ENCODE peak calls at places on chromosomes 12 and 14, in five cellular contexts. N is RWPE1, W is HEK293T, F is psoas muscle, O is dorsolateral prefrontal cortex. Y is an unnamed sample.

GRCh38 chr12:16606201-16606849 is 363 bp upstream of the LMO3 start:
- DNase-seq in N (no peak), W (peak; percentile 29), F (no peak), O (peak; percentile 55), Y (peak; percentile 38)

GRCh38 chr12:49091836-49092085 is 2.8 kb downstream of the DHH start:
- DNase-seq in N (no peak), W (no peak), F (no peak), O (no peak), Y (no peak)

GRCh38 chr12:15700595-15700994 is 88.6 kb downstream of the EPS8 start:
- DNase-seq in N (peak; percentile 56), W (no peak), F (no peak), O (no peak), Y (no peak)

GRCh38 chr14:21070610-21071224 is 613 bp downstream of the ARHGEF40 start:
- DNase-seq in N (peak; percentile 14), W (no peak), F (peak; percentile 44), O (no peak), Y (peak; percentile 49)

GRCh38 chr14:67837011-67837624 is 17.5 kb downstream of the RAD51B start:
- DNase-seq in N (peak; percentile 35), W (peak; percentile 18), F (no peak), O (no peak), Y (no peak)

GRCh38 chr12:90015228-90015627 is 306.6 kb upstream of the ATP2B1 start:
- DNase-seq in N (no peak), W (no peak), F (no peak), O (no peak), Y (no peak)

GRCh38 chr12:3313655-3314305 is 177.2 kb upstream of the PRMT8 start:
- DNase-seq in N (peak; percentile 17), W (peak; percentile 41), F (no peak), O (peak; percentile 41), Y (no peak)

GRCh38 chr14:97074456-97074855 is 277.3 kb downstream of the VRK1 start:
- DNase-seq in N (no peak), W (no peak), F (no peak), O (no peak), Y (no peak)

GRCh38 chr12:124440841-124441381 is 126.5 kb downstream of the NCOR2 start:
- DNase-seq in N (no peak), W (no peak), F (no peak), O (no peak), Y (no peak)

GRCh38 chr12:112677050-112677765 is 114.3 kb upstream of the RPH3A start:
- DNase-seq in N (no peak), W (no peak), F (no peak), O (no peak), Y (no peak)

GRCh38 chr14:67411820-67412421 is at the start of gene PLEK2:
- DNase-seq in N (peak; percentile 84), W (no peak), F (peak; percentile 42), O (no peak), Y (no peak)

GRCh38 chr14:77086017-77086727 is 11.9 kb upstream of the CIPC start:
- DNase-seq in N (peak; percentile 50), W (no peak), F (no peak), O (no peak), Y (no peak)

GRCh38 chr12:11834925-11835324 is 185.5 kb downstream of the ETV6 start:
- DNase-seq in N (no peak), W (no peak), F (no peak), O (no peak), Y (no peak)

GRCh38 chr12:33650832-33651231 is 211.2 kb upstream of the SYT10 start:
- DNase-seq in N (no peak), W (no peak), F (no peak), O (no peak), Y (no peak)

GRCh38 chr12:2413999-2414792 is 361.4 kb downstream of the CACNA1C start:
- DNase-seq in N (no peak), W (no peak), F (no peak), O (no peak), Y (no peak)

GRCh38 chr12:88575361-88575959 is 4.8 kb downstream of the KITLG start:
- DNase-seq in N (no peak), W (no peak), F (no peak), O (no peak), Y (no peak)

Y was measured in hypothalamus.